ENCODE peak calls at places on chromosome 17, in four cellular contexts. One of them, this sample, is unnamed.

GRCh38 chr17:26792486-26792885 is 501.4 kb upstream of the WSB1 start:
- DNase-seq in H1: peak
- DNase-seq in mesendoderm: peak
- DNase-seq in H9: no peak
- DNase-seq in this sample: peak

GRCh38 chr17:16287563-16288027 is 65.7 kb downstream of the CENPV start:
- DNase-seq in H9: no peak
- DNase-seq in H1: no peak
- DNase-seq in mesendoderm: no peak
- DNase-seq in this sample: peak

GRCh38 chr17:3890082-3890892 is 2.6 kb downstream of the CAMKK1 start:
- DNase-seq in mesendoderm: no peak
- DNase-seq in H9: no peak
- DNase-seq in H1: no peak
- DNase-seq in this sample: peak

GRCh38 chr17:64685705-64686104 is 23.6 kb upstream of the SMURF2 start:
- DNase-seq in H9: no peak
- DNase-seq in H1: no peak
- DNase-seq in mesendoderm: no peak
- DNase-seq in this sample: no peak

GRCh38 chr17:43791589-43791988 is 11.4 kb downstream of the CFAP97D1 start:
- DNase-seq in H9: peak
- DNase-seq in H1: no peak
- DNase-seq in mesendoderm: peak
- DNase-seq in this sample: peak

GRCh38 chr17:59763861-59764260 is 56.4 kb downstream of the VMP1 start:
- DNase-seq in H1: no peak
- DNase-seq in mesendoderm: peak
- DNase-seq in H9: no peak
- DNase-seq in this sample: peak

GRCh38 chr17:38724337-38724988 is 5.7 kb upstream of the CISD3 start:
- DNase-seq in mesendoderm: no peak
- DNase-seq in H1: no peak
- DNase-seq in H9: no peak
- DNase-seq in this sample: no peak

GRCh38 chr17:4859816-4860625 is 26.9 kb downstream of the MINK1 start:
- DNase-seq in H9: no peak
- DNase-seq in H1: no peak
- DNase-seq in mesendoderm: no peak
- DNase-seq in this sample: no peak

GRCh38 chr17:47604268-47604927 is 45.3 kb upstream of the KPNB1 start:
- DNase-seq in H9: no peak
- DNase-seq in H1: no peak
- DNase-seq in mesendoderm: no peak
- DNase-seq in this sample: peak

GRCh38 chr17:80449930-80450576 is 26.4 kb downstream of the NPTX1 start:
- DNase-seq in H9: no peak
- DNase-seq in H1: no peak
- DNase-seq in mesendoderm: no peak
- DNase-seq in this sample: peak

GRCh38 chr17:41959336-41960095 is 7.1 kb upstream of the CNP start:
- DNase-seq in mesendoderm: peak
- DNase-seq in H9: peak
- DNase-seq in H1: no peak
- DNase-seq in this sample: peak

GRCh38 chr17:29929006-29929543 is 953 bp downstream of the SSH2 start:
- DNase-seq in H1: no peak
- DNase-seq in mesendoderm: peak
- DNase-seq in H9: peak
- DNase-seq in this sample: no peak

GRCh38 chr17:8997994-8998628 is 23.2 kb upstream of the NTN1 start:
- DNase-seq in mesendoderm: peak
- DNase-seq in H9: peak
- DNase-seq in H1: no peak
- DNase-seq in this sample: peak

GRCh38 chr17:74855323-74855722 is 4.4 kb downstream of the GRIN2C start:
- DNase-seq in H9: no peak
- DNase-seq in H1: no peak
- DNase-seq in mesendoderm: no peak
- DNase-seq in this sample: no peak

GRCh38 chr17:65278050-65278819 is 141.1 kb downstream of the RGS9 start:
- DNase-seq in H9: peak
- DNase-seq in H1: no peak
- DNase-seq in mesendoderm: peak
- DNase-seq in this sample: peak

GRCh38 chr17:4150106-4150505 is 7.1 kb downstream of the CYB5D2 start:
- DNase-seq in H1: no peak
- DNase-seq in mesendoderm: peak
- DNase-seq in H9: no peak
- DNase-seq in this sample: no peak

GRCh38 chr17:8176197-8176940 is at the start of gene TMEM107:
- DNase-seq in H1: no peak
- DNase-seq in mesendoderm: peak
- DNase-seq in H9: peak
- DNase-seq in this sample: peak

GRCh38 chr17:76246080-76247066 is 6.1 kb upstream of the RNF157 start:
- DNase-seq in H1: no peak
- DNase-seq in mesendoderm: no peak
- DNase-seq in H9: no peak
- DNase-seq in this sample: peak

GRCh38 chr17:14298221-14298994 is 2.5 kb upstream of the HS3ST3B1 start:
- DNase-seq in H1: no peak
- DNase-seq in H9: peak
- DNase-seq in mesendoderm: no peak
- DNase-seq in this sample: no peak

GRCh38 chr17:68036304-68037147 is 991 bp downstream of the KPNA2 start:
- DNase-seq in H9: no peak
- DNase-seq in H1: no peak
- DNase-seq in mesendoderm: no peak
- DNase-seq in this sample: peak

GRCh38 chr17:70654706-70655105 is 485.4 kb downstream of the KCNJ2 start:
- DNase-seq in H9: no peak
- DNase-seq in mesendoderm: no peak
- DNase-seq in H1: no peak
- DNase-seq in this sample: no peak

GRCh38 chr17:78114831-78115723 is 13.5 kb downstream of the TMC6 start:
- DNase-seq in H9: no peak
- DNase-seq in H1: no peak
- DNase-seq in mesendoderm: no peak
- DNase-seq in this sample: no peak

GRCh38 chr17:6505425-6506142 is 50.8 kb downstream of the PITPNM3 start:
- DNase-seq in H1: no peak
- DNase-seq in H9: peak
- DNase-seq in mesendoderm: peak
- DNase-seq in this sample: peak

GRCh38 chr17:14780116-14780515 is 479.2 kb downstream of the HS3ST3B1 start:
- DNase-seq in H1: no peak
- DNase-seq in mesendoderm: no peak
- DNase-seq in H9: no peak
- DNase-seq in this sample: no peak

GRCh38 chr17:49381033-49381432 is 19.0 kb upstream of the ZNF652 start:
- DNase-seq in H1: no peak
- DNase-seq in H9: no peak
- DNase-seq in mesendoderm: no peak
- DNase-seq in this sample: no peak

GRCh38 chr17:49384962-49385361 is 22.9 kb upstream of the ZNF652 start:
- DNase-seq in H1: no peak
- DNase-seq in mesendoderm: no peak
- DNase-seq in H9: no peak
- DNase-seq in this sample: no peak

GRCh38 chr17:49383048-49383447 is 21.0 kb upstream of the ZNF652 start:
- DNase-seq in mesendoderm: no peak
- DNase-seq in H9: no peak
- DNase-seq in H1: no peak
- DNase-seq in this sample: no peak

GRCh38 chr17:49381793-49382192 is 19.7 kb upstream of the ZNF652 start:
- DNase-seq in mesendoderm: no peak
- DNase-seq in H9: no peak
- DNase-seq in H1: no peak
- DNase-seq in this sample: no peak

GRCh38 chr17:49382556-49382955 is 20.5 kb upstream of the ZNF652 start:
- DNase-seq in mesendoderm: no peak
- DNase-seq in H9: no peak
- DNase-seq in H1: no peak
- DNase-seq in this sample: no peak
- H3K56ac ChIP-seq in mesendoderm: no peak
- H3K56ac ChIP-seq in H9: no peak
- H3K56ac ChIP-seq in H1: no peak
- H3K56ac ChIP-seq in this sample: no peak

DNA sequence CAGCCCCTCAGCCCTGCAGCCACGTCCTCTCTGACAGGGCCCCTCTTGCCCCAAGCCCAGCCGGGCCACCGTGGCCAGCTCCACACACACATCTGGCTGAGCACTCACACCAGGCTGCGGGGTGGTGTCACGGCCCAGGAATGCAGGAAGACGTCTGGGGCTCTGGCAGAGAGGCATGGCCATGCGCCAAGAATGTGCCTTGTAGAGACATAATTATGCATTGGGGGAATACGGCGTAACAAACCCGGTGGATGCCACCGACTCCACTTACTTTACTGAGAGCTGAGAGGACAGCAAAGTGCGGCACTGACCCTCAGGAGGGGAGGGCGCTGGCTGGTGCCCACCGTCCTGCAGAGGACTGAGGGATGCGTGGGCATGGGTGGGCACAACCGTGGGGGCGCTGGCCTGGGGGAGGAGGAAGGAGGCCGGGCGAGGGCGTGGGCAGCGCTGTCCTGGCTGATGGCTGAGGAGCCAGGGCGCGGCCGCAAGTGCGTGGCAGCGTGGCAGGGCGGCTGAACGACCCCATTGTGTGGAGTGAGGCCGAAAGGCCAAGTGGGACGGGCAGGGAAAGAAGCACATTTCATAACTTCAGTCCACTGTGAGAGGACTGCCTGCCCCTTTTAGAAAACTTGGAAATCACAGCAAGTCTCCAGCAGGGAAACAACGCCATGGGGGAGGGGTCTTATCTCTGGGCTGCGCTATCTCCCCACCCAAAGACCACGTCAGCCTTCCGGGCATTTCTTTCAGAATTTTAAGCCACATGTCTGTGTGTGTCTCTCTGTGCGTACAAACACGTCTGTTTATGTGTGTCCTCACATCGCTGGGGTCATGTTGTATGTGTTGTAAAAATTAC is 30.6 kb downstream of the METRNL start:
- DNase-seq in mesendoderm: peak
- DNase-seq in H1: no peak
- DNase-seq in H9: no peak
- DNase-seq in this sample: peak
- H3K56ac ChIP-seq in mesendoderm: no peak
- H3K56ac ChIP-seq in H1: no peak
- H3K56ac ChIP-seq in H9: no peak
- H3K56ac ChIP-seq in this sample: peak

GRCh38 chr17:36002631-36003030 is 1.3 kb upstream of the CCL15 start:
- DNase-seq in H9: peak
- DNase-seq in H1: no peak
- DNase-seq in mesendoderm: no peak
- DNase-seq in this sample: no peak
- H3K56ac ChIP-seq in H9: no peak
- H3K56ac ChIP-seq in H1: no peak
- H3K56ac ChIP-seq in mesendoderm: no peak
- H3K56ac ChIP-seq in this sample: no peak

DNA sequence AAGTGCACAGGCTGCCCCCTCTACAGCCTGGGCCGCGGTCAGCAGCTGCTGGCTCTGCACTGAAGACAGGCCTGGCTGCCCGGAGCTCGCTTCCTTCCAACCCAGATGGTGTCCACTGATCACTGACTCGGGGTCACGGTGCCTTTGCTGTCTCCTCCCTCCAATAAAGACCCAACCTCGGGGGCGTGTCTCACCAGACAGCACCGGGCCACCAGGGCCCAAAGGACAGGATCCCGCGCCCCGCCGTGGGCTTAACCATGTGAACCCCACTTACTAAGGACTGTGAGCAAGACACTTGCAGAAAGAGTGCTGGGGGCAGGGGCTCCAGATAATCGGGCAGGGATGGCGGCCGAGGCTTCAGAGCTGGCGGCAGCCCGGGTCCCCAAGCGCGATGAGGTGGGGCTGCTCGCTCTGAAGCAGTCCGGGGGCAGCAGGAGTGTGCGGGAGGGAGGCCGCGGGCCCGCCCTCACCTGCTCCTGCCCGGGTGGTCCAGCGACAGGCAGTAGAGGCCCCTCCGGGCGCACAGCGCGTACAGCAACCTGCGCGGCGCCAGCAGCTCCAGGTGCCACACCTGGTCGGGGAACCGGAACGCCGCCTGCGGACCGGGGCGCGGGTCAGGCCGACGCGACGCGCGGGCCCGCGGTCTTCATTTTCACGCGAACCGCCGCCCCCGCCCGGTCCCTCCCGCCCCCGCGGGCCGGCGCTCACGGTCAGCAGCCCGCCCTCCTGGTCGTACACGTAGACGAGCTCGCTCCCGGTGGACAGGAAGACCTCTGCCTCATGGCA is 502 bp downstream of the FAAP100 start:
- DNase-seq in H1: no peak
- DNase-seq in mesendoderm: no peak
- DNase-seq in H9: no peak
- DNase-seq in this sample: peak
- H3K56ac ChIP-seq in H1: peak
- H3K56ac ChIP-seq in mesendoderm: peak
- H3K56ac ChIP-seq in H9: no peak
- H3K56ac ChIP-seq in this sample: peak

GRCh38 chr17:57342963-57343589 is 86.8 kb downstream of the MSI2 start:
- DNase-seq in mesendoderm: no peak
- DNase-seq in H1: no peak
- DNase-seq in H9: no peak
- DNase-seq in this sample: no peak
- H3K56ac ChIP-seq in mesendoderm: no peak
- H3K56ac ChIP-seq in H1: no peak
- H3K56ac ChIP-seq in H9: no peak
- H3K56ac ChIP-seq in this sample: no peak

DNA sequence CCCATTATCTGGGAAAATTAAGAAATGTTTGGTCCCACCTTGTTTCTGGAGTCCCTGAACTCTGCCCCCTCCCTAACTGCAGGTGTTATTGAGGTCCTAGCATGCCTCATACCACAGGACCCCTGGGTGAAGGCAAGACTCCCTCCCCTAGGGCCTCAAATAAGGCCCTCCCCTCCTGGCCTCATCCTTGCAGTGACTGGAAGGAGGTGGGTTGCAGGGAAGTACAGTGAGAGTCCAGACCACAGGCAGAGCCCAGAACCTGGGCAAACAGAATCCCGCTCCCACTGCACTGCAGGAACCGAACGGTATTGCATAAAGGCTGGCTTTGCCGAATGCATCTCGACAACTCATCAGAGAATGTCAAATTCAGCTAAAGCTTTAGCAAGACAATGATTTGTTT is 126.6 kb downstream of the ASIC2 start:
- DNase-seq in mesendoderm: no peak
- DNase-seq in H9: no peak
- DNase-seq in H1: no peak
- DNase-seq in this sample: no peak
- H3K56ac ChIP-seq in mesendoderm: no peak
- H3K56ac ChIP-seq in H9: no peak
- H3K56ac ChIP-seq in H1: no peak
- H3K56ac ChIP-seq in this sample: no peak

GRCh38 chr17:19654342-19654886 is 5.9 kb downstream of the ALDH3A2 start:
- DNase-seq in mesendoderm: no peak
- DNase-seq in H1: no peak
- DNase-seq in H9: no peak
- DNase-seq in this sample: no peak
- H3K56ac ChIP-seq in mesendoderm: no peak
- H3K56ac ChIP-seq in H1: no peak
- H3K56ac ChIP-seq in H9: no peak
- H3K56ac ChIP-seq in this sample: no peak

This sample was measured in IMR-90.